ENCODE peak calls at places on chromosomes 16 and 17, in seven cellular contexts. Z is kidney, D is tibial artery, K is neural crest cell, S is OCI-LY7, J is WTC11, T is osteocyte. C is an unnamed sample.
A peak's percentile ranks its signal among the peaks of the same experiment; 100 is the strongest.

GRCh38 chr17:38702166-38702899 is 2.7 kb upstream of the MLLT6 start:
- DNase-seq in Z (peak; percentile 96), D (peak; percentile 87), K (peak; percentile 65), S (peak; percentile 85), J (peak; percentile 81), T (peak; percentile 93), C (peak; percentile 88)

GRCh38 chr16:57432989-57433388 is 14.2 kb downstream of the CIAPIN1 start:
- DNase-seq in Z (no peak), D (no peak), K (no peak), S (no peak), J (no peak), T (no peak), C (no peak)

GRCh38 chr17:78307887-78308633 is 51.8 kb downstream of the SOCS3 start:
- DNase-seq in Z (peak; percentile 78), D (no peak), K (no peak), S (no peak), J (peak; percentile 52), T (no peak), C (no peak)

GRCh38 chr17:17870292-17870691 is 33.5 kb upstream of the SREBF1 start:
- DNase-seq in Z (no peak), D (no peak), K (no peak), S (peak; percentile 12), J (no peak), T (no peak), C (no peak)

GRCh38 chr17:29740017-29740416 is 117.3 kb upstream of the CORO6 start:
- DNase-seq in Z (no peak), D (no peak), K (no peak), S (no peak), J (no peak), T (no peak), C (no peak)

GRCh38 chr17:80476877-80477646 is 655 bp upstream of the NPTX1 start:
- DNase-seq in Z (no peak), D (no peak), K (no peak), S (no peak), J (no peak), T (no peak), C (no peak)

GRCh38 chr17:49013311-49014205 is 16.4 kb downstream of the IGF2BP1 start:
- DNase-seq in Z (no peak), D (no peak), K (peak; percentile 60), S (no peak), J (peak; percentile 85), T (peak; percentile 84), C (no peak)

GRCh38 chr16:88393034-88393433 is 10.3 kb downstream of the ZNF469 start:
- DNase-seq in Z (no peak), D (peak; percentile 72), K (no peak), S (no peak), J (no peak), T (no peak), C (no peak)

GRCh38 chr17:28598799-28599310 is at the start of gene SPAG5:
- DNase-seq in Z (peak; percentile 97), D (peak; percentile 93), K (peak; percentile 87), S (peak; percentile 96), J (peak; percentile 95), T (peak; percentile 97), C (peak; percentile 92)

GRCh38 chr17:47717261-47717697 is 15.8 kb upstream of the TBX21 start:
- DNase-seq in Z (no peak), D (no peak), K (no peak), S (no peak), J (no peak), T (no peak), C (no peak)

GRCh38 chr17:75639771-75640555 is 6.7 kb downstream of the SMIM5 start:
- DNase-seq in Z (peak; percentile 92), D (no peak), K (no peak), S (no peak), J (no peak), T (no peak), C (no peak)
- TF ChIP-seq CTCF in Z (no peak), D (no peak), K (no peak), S (no peak), J (no peak), T (no peak), C (no peak)

DNA sequence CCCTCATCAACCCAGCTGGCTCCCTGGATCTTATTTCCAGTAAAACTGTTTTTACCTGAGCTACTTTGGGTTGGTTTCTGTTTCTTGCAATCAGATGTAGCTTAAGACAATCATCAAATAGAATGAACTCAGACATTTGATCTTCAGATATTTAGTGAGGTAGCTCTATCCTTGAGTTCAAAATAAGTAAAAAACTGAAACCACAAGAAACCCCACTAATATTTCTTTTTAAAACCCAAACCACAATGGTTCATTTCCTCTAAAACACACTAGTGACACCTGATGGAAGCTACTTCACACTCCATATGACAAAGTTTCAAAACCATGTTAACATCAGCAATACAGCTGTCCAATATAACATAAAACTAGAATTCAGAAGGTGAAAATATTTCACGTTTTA is 37.8 kb downstream of the CACNG1 start:
- DNase-seq in Z (no peak), D (no peak), K (no peak), S (peak; percentile 62), J (no peak), T (no peak), C (no peak)
- TF ChIP-seq CTCF in Z (no peak), D (no peak), K (no peak), S (peak; percentile 72), J (no peak), T (no peak), C (no peak)

DNA sequence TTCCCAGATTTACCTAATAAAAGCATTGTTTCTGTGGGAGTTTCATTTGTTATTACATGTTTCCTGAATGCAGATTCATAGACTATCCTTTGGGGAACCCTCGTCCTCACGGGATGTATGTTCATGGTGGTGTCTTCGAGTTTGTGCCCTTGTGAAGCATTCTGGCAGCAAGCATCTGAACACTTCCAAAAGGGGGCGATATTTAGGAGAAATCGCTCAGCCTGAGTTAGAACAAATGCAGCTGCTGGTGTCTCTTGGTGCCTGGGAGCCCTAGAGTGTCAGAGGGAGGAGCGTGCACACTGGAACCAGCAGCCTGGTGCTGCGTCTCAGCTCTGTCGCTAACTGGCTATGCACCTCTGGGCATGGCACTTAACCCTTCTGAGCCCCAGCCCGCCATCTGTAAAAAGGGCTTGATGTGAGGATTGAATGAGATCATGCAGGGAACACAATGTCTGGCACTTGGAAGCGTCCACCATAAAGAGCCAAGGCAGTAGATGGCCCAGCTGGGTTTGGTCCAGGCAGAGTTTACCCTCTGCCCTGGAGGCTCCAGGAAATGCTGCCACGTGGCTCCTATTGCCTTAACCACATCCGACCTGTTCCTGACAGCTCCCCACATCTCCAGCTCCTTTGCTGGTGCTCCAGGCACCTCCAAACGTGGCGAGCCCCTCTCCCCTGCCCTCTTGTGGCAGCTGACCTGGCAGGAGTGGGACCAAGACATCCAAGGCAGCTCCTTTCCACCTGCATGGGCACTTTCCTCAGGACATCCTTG is 25.0 kb upstream of the C16orf78 start:
- DNase-seq in Z (no peak), D (no peak), K (no peak), S (peak; percentile 20), J (peak; percentile 42), T (no peak), C (no peak)
- TF ChIP-seq CTCF in Z (no peak), D (no peak), K (no peak), S (peak; percentile 51), J (no peak), T (no peak), C (no peak)

GRCh38 chr17:51630101-51630671 is 369.8 kb downstream of the UTP18 start:
- DNase-seq in Z (no peak), D (no peak), K (no peak), S (no peak), J (no peak), T (no peak), C (no peak)
- TF ChIP-seq CTCF in Z (no peak), D (no peak), K (no peak), S (no peak), J (no peak), T (no peak), C (no peak)

GRCh38 chr17:66952681-66953638 is 11.5 kb upstream of the CACNG4 start:
- DNase-seq in Z (no peak), D (no peak), K (no peak), S (no peak), J (no peak), T (no peak), C (no peak)
- TF ChIP-seq CTCF in Z (no peak), D (no peak), K (no peak), S (no peak), J (no peak), T (no peak), C (no peak)

C was measured in MCF 10A.